ENCODE peak calls at places on chromosomes 6 and 20, in four cellular contexts. One of them, this sample, is unnamed.

GRCh38 chr20:38635721-38636285 is 34.2 kb downstream of the ARHGAP40 start:
- DNase-seq in HuH-7.5: no peak
- DNase-seq in NCI-H748 treated with DMSO at 0.1 percent for 48 hours: no peak
- DNase-seq in DMS 273 treated with DMSO at 0.1 percent for 48 hours: no peak
- DNase-seq in this sample: no peak

GRCh38 chr6:132715204-132715603 is 1.3 kb upstream of the VNN1 start:
- DNase-seq in HuH-7.5: peak; percentile 38
- DNase-seq in NCI-H748 treated with DMSO at 0.1 percent for 48 hours: no peak
- DNase-seq in DMS 273 treated with DMSO at 0.1 percent for 48 hours: no peak
- DNase-seq in this sample: no peak

GRCh38 chr6:92110390-92110789 is 1309.0 kb downstream of the EPHA7 start:
- DNase-seq in HuH-7.5: no peak
- DNase-seq in NCI-H748 treated with DMSO at 0.1 percent for 48 hours: peak; percentile 75
- DNase-seq in DMS 273 treated with DMSO at 0.1 percent for 48 hours: no peak
- DNase-seq in this sample: no peak

GRCh38 chr20:49906101-49906604 is 9.2 kb downstream of the SPATA2 start:
- DNase-seq in HuH-7.5: no peak
- DNase-seq in NCI-H748 treated with DMSO at 0.1 percent for 48 hours: no peak
- DNase-seq in DMS 273 treated with DMSO at 0.1 percent for 48 hours: no peak
- DNase-seq in this sample: peak; percentile 80

GRCh38 chr20:53819973-53820451 is 226.4 kb upstream of the ZNF217 start:
- DNase-seq in HuH-7.5: no peak
- DNase-seq in NCI-H748 treated with DMSO at 0.1 percent for 48 hours: no peak
- DNase-seq in DMS 273 treated with DMSO at 0.1 percent for 48 hours: no peak
- DNase-seq in this sample: no peak

GRCh38 chr6:11522819-11523218 is 14.7 kb upstream of the TMEM170B start:
- DNase-seq in HuH-7.5: no peak
- DNase-seq in NCI-H748 treated with DMSO at 0.1 percent for 48 hours: no peak
- DNase-seq in DMS 273 treated with DMSO at 0.1 percent for 48 hours: no peak
- DNase-seq in this sample: no peak

GRCh38 chr20:1302578-1303541 is 26.1 kb downstream of the SDCBP2 start:
- DNase-seq in HuH-7.5: no peak
- DNase-seq in NCI-H748 treated with DMSO at 0.1 percent for 48 hours: no peak
- DNase-seq in DMS 273 treated with DMSO at 0.1 percent for 48 hours: peak; percentile 74
- DNase-seq in this sample: no peak

GRCh38 chr6:2171728-2172127 is 73.7 kb downstream of the GMDS start:
- DNase-seq in HuH-7.5: no peak
- DNase-seq in NCI-H748 treated with DMSO at 0.1 percent for 48 hours: no peak
- DNase-seq in DMS 273 treated with DMSO at 0.1 percent for 48 hours: no peak
- DNase-seq in this sample: no peak

GRCh38 chr20:50721881-50722281 is 9.5 kb upstream of the PARD6B start:
- DNase-seq in HuH-7.5: no peak
- DNase-seq in NCI-H748 treated with DMSO at 0.1 percent for 48 hours: no peak
- DNase-seq in DMS 273 treated with DMSO at 0.1 percent for 48 hours: no peak
- DNase-seq in this sample: no peak

GRCh38 chr20:55200317-55200716 is 724.9 kb downstream of the DOK5 start:
- DNase-seq in HuH-7.5: no peak
- DNase-seq in NCI-H748 treated with DMSO at 0.1 percent for 48 hours: no peak
- DNase-seq in DMS 273 treated with DMSO at 0.1 percent for 48 hours: no peak
- DNase-seq in this sample: no peak

GRCh38 chr6:108714012-108714773 is 134.0 kb upstream of the ARMC2 start:
- DNase-seq in HuH-7.5: no peak
- DNase-seq in NCI-H748 treated with DMSO at 0.1 percent for 48 hours: no peak
- DNase-seq in DMS 273 treated with DMSO at 0.1 percent for 48 hours: no peak
- DNase-seq in this sample: no peak

GRCh38 chr6:61940919-61941318 is 345.1 kb downstream of the KHDRBS2 start:
- DNase-seq in HuH-7.5: no peak
- DNase-seq in NCI-H748 treated with DMSO at 0.1 percent for 48 hours: no peak
- DNase-seq in DMS 273 treated with DMSO at 0.1 percent for 48 hours: no peak
- DNase-seq in this sample: no peak

GRCh38 chr6:137872071-137872470 is 5.0 kb downstream of the TNFAIP3 start:
- DNase-seq in HuH-7.5: no peak
- DNase-seq in NCI-H748 treated with DMSO at 0.1 percent for 48 hours: no peak
- DNase-seq in DMS 273 treated with DMSO at 0.1 percent for 48 hours: no peak
- DNase-seq in this sample: no peak

GRCh38 chr6:117531346-117531745 is 48.9 kb downstream of the DCBLD1 start:
- DNase-seq in HuH-7.5: no peak
- DNase-seq in NCI-H748 treated with DMSO at 0.1 percent for 48 hours: no peak
- DNase-seq in DMS 273 treated with DMSO at 0.1 percent for 48 hours: no peak
- DNase-seq in this sample: no peak

GRCh38 chr6:142696123-142696522 is 248.9 kb downstream of the HIVEP2 start:
- DNase-seq in HuH-7.5: no peak
- DNase-seq in NCI-H748 treated with DMSO at 0.1 percent for 48 hours: no peak
- DNase-seq in DMS 273 treated with DMSO at 0.1 percent for 48 hours: no peak
- DNase-seq in this sample: no peak

GRCh38 chr6:69630767-69631166 is 166.0 kb downstream of the LMBRD1 start:
- DNase-seq in HuH-7.5: no peak
- DNase-seq in NCI-H748 treated with DMSO at 0.1 percent for 48 hours: no peak
- DNase-seq in DMS 273 treated with DMSO at 0.1 percent for 48 hours: no peak
- DNase-seq in this sample: no peak

GRCh38 chr20:8523684-8524083 is 391.6 kb downstream of the PLCB1 start:
- DNase-seq in HuH-7.5: no peak
- DNase-seq in NCI-H748 treated with DMSO at 0.1 percent for 48 hours: no peak
- DNase-seq in DMS 273 treated with DMSO at 0.1 percent for 48 hours: no peak
- DNase-seq in this sample: no peak

GRCh38 chr20:10109621-10110020 is 74.8 kb downstream of the ANKEF1 start:
- DNase-seq in HuH-7.5: no peak
- DNase-seq in NCI-H748 treated with DMSO at 0.1 percent for 48 hours: no peak
- DNase-seq in DMS 273 treated with DMSO at 0.1 percent for 48 hours: no peak
- DNase-seq in this sample: no peak

GRCh38 chr6:39791850-39792500 is at the start of gene DAAM2:
- DNase-seq in HuH-7.5: peak; percentile 10
- DNase-seq in NCI-H748 treated with DMSO at 0.1 percent for 48 hours: no peak
- DNase-seq in DMS 273 treated with DMSO at 0.1 percent for 48 hours: no peak
- DNase-seq in this sample: no peak

GRCh38 chr20:6940052-6940451 is 172.6 kb downstream of the BMP2 start:
- DNase-seq in HuH-7.5: no peak
- DNase-seq in NCI-H748 treated with DMSO at 0.1 percent for 48 hours: no peak
- DNase-seq in DMS 273 treated with DMSO at 0.1 percent for 48 hours: no peak
- DNase-seq in this sample: no peak

GRCh38 chr6:121158438-121158837 is 175.8 kb downstream of the TBC1D32 start:
- DNase-seq in HuH-7.5: no peak
- DNase-seq in NCI-H748 treated with DMSO at 0.1 percent for 48 hours: no peak
- DNase-seq in DMS 273 treated with DMSO at 0.1 percent for 48 hours: no peak
- DNase-seq in this sample: no peak

GRCh38 chr6:111758608-111759293 is 114.5 kb downstream of the FYN start:
- DNase-seq in HuH-7.5: no peak
- DNase-seq in NCI-H748 treated with DMSO at 0.1 percent for 48 hours: no peak
- DNase-seq in DMS 273 treated with DMSO at 0.1 percent for 48 hours: no peak
- DNase-seq in this sample: no peak

GRCh38 chr6:128889870-128890269 is 6.9 kb downstream of the LAMA2 start:
- DNase-seq in HuH-7.5: no peak
- DNase-seq in NCI-H748 treated with DMSO at 0.1 percent for 48 hours: no peak
- DNase-seq in DMS 273 treated with DMSO at 0.1 percent for 48 hours: no peak
- DNase-seq in this sample: no peak

This sample was measured in chondrocyte.